ENCODE peak calls at places on chromosomes 3 and 15, in six cellular contexts. D is neuronal stem cell, Y is trophoblast cell, H is H9, Z is IMR-90, F is H1. E is an unnamed sample.

GRCh38 chr3:101255441-101255840 is 64.9 kb downstream of the IMPG2 start:
- DNase-seq in Y (no peak), H (no peak), Z (no peak), D (no peak), F (no peak), E (no peak)

GRCh38 chr3:79167651-79168416 is 600.0 kb downstream of the ROBO1 start:
- DNase-seq in Y (no peak), H (no peak), Z (peak), F (no peak), D (no peak), E (peak)

GRCh38 chr3:157626817-157627216 is 123.6 kb upstream of the VEPH1 start:
- DNase-seq in F (no peak), H (no peak), Z (no peak), D (no peak), Y (peak), E (no peak)

GRCh38 chr3:135368781-135369180 is 573.7 kb downstream of the EPHB1 start:
- DNase-seq in D (no peak), H (no peak), Y (no peak), Z (no peak), F (no peak), E (no peak)

GRCh38 chr15:58189148-58189811 is 51.1 kb downstream of the AQP9 start:
- DNase-seq in H (no peak), F (no peak), Y (no peak), Z (no peak), D (no peak), E (no peak)

GRCh38 chr15:99249270-99249817 is at the start of gene TTC23:
- DNase-seq in F (peak), Y (peak), D (peak), Z (peak), H (peak), E (peak)

GRCh38 chr3:141450727-141451378 is 36.0 kb upstream of the RASA2 start:
- DNase-seq in Z (no peak), Y (no peak), H (no peak), F (no peak), D (no peak), E (no peak)

GRCh38 chr3:134074790-134075567 is 45.3 kb upstream of the SLCO2A1 start:
- DNase-seq in F (peak), Y (no peak), Z (no peak), H (no peak), D (no peak), E (no peak)

GRCh38 chr3:86961297-86961696 is 29.7 kb downstream of the VGLL3 start:
- DNase-seq in F (no peak), Y (peak), H (no peak), D (no peak), Z (peak), E (peak)

GRCh38 chr3:86965180-86965579 is 25.8 kb downstream of the VGLL3 start:
- DNase-seq in H (no peak), D (no peak), F (no peak), Z (no peak), Y (no peak), E (no peak)

GRCh38 chr3:86958534-86958933 is 32.4 kb downstream of the VGLL3 start:
- DNase-seq in Y (peak), Z (peak), D (no peak), H (no peak), F (no peak), E (peak)

GRCh38 chr3:86954751-86955150 is 36.2 kb downstream of the VGLL3 start:
- DNase-seq in H (no peak), Y (no peak), D (no peak), Z (no peak), F (no peak), E (no peak)

GRCh38 chr3:86960551-86960950 is 30.4 kb downstream of the VGLL3 start:
- DNase-seq in Z (no peak), Y (no peak), H (no peak), F (no peak), D (no peak), E (peak)
- H3K14ac ChIP-seq in Z (no peak), Y (no peak), H (no peak), F (no peak), D (no peak), E (no peak)

GRCh38 chr3:185959609-185960517 is 22.0 kb upstream of the TRA2B start:
- DNase-seq in Y (no peak), Z (peak), F (no peak), D (no peak), H (no peak), E (peak)

GRCh38 chr3:185958626-185959025 is 20.8 kb upstream of the TRA2B start:
- DNase-seq in D (no peak), Y (no peak), H (no peak), Z (peak), F (no peak), E (no peak)

GRCh38 chr3:185950720-185951119 is 12.9 kb upstream of the TRA2B start:
- DNase-seq in Z (no peak), D (no peak), F (no peak), Y (no peak), H (no peak), E (no peak)

GRCh38 chr3:185954366-185954723 is 16.5 kb upstream of the TRA2B start:
- DNase-seq in H (no peak), Y (no peak), Z (peak), D (no peak), F (no peak), E (no peak)
- H4K91ac ChIP-seq in H (no peak), Y (no peak), Z (no peak), D (no peak), F (no peak), E (no peak)

DNA sequence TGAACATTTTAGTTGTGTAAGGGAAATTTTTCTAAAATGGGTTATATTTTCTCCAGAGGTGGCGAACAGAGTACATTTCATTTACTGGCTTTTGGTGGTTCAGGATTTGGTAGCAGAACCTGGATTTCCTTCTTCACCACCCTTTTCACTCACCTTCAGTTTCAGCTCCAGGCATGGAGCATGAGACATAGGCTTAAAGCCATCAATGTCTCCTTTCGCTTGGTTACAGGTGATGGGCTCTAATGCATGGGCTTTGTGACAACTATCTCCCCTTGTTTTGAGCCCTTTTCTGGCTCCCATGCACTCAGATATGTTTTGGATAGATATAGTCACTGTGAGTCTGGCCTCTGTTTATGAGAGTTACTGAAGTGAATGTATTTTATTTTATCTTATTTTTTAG is 96.6 kb upstream of the ANKRD28 start:
- DNase-seq in Y (no peak), H (no peak), Z (no peak), D (no peak), F (no peak), E (no peak)
- H3K14ac ChIP-seq in Y (no peak), H (no peak), Z (no peak), D (no peak), F (no peak), E (no peak)

GRCh38 chr3:126983276-126983652 is 349 bp downstream of the PLXNA1 start:
- DNase-seq in F (no peak), Z (no peak), H (no peak), D (no peak), Y (no peak), E (no peak)
- H4K91ac ChIP-seq in F (no peak), Z (no peak), H (no peak), D (peak), Y (peak), E (no peak)

DNA sequence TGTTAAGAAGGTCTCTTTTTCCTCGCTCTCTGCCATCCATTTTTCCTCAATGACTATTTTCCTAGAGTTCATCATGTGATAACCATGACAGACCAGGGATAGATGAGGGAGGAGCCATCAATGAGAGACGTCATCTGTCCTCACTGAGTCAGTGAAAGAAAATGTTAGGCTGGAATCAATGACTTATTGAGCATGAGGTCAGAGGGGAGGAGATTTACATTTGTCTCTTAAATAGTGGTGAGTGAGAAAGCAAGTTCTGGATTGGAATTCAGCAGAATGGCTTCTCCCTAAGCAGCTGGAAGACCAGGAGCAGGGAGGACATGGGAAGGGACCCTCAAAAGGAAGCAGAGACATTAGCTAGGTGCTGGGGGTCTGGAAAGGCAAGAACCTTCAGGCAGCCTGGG is 28.2 kb upstream of the USP3 start:
- DNase-seq in Y (peak), D (no peak), Z (peak), H (no peak), F (no peak), E (peak)
- H3K14ac ChIP-seq in Y (no peak), D (no peak), Z (peak), H (no peak), F (no peak), E (no peak)